ENCODE peak calls at places on chromosomes 1 and 21, in five cellular contexts. X is glutamatergic neuron, Q is lower lobe of right lung, D is RWPE1, Z is astrocyte of the cerebellum. M is an unnamed sample.

GRCh38 chr1:57422271-57423134 is 1.4 kb downstream of the DAB1 start:
- DNase-seq in X (peak; percentile 76), Q (no peak), D (no peak), Z (no peak), M (no peak)

GRCh38 chr1:172671591-172671990 is 12.7 kb downstream of the FASLG start:
- DNase-seq in X (no peak), Q (no peak), D (peak; percentile 21), Z (peak; percentile 8), M (no peak)

GRCh38 chr1:53062731-53063591 is 948 bp downstream of the PODN start:
- DNase-seq in X (peak; percentile 34), Q (peak; percentile 42), D (no peak), Z (no peak), M (no peak)

GRCh38 chr21:44529011-44529421 is 11.0 kb downstream of the KRTAP10-1 start:
- DNase-seq in X (peak; percentile 14), Q (no peak), D (no peak), Z (no peak), M (no peak)

GRCh38 chr1:184276416-184276815 is 110.4 kb upstream of the C1orf21 start:
- DNase-seq in X (no peak), Q (no peak), D (no peak), Z (no peak), M (no peak)

GRCh38 chr21:45546636-45547203 is 4.5 kb upstream of the SLC19A1 start:
- DNase-seq in X (no peak), Q (peak; percentile 18), D (no peak), Z (no peak), M (no peak)

GRCh38 chr1:99170516-99170915 is 93.8 kb upstream of the PLPPR4 start:
- DNase-seq in X (no peak), Q (no peak), D (peak; percentile 54), Z (no peak), M (no peak)

GRCh38 chr1:78500529-78500928 is 9.8 kb downstream of the PTGFR start:
- DNase-seq in X (no peak), Q (no peak), D (no peak), Z (no peak), M (no peak)

GRCh38 chr21:45264919-45265515 is 22.7 kb downstream of the POFUT2 start:
- DNase-seq in X (no peak), Q (no peak), D (no peak), Z (no peak), M (no peak)

GRCh38 chr1:66353207-66353606 is 180.7 kb upstream of the SGIP1 start:
- DNase-seq in X (peak; percentile 10), Q (no peak), D (no peak), Z (no peak), M (no peak)

GRCh38 chr1:44609412-44609767 is 64.9 kb downstream of the TMEM53 start:
- DNase-seq in X (peak; percentile 85), Q (no peak), D (no peak), Z (no peak), M (no peak)

GRCh38 chr21:38623552-38623951 is 125.3 kb upstream of the ERG start:
- DNase-seq in X (no peak), Q (no peak), D (no peak), Z (no peak), M (no peak)

GRCh38 chr1:19960621-19961020 is 18.8 kb downstream of the PLA2G2A start:
- DNase-seq in X (no peak), Q (no peak), D (no peak), Z (no peak), M (no peak)

GRCh38 chr1:47901001-47901575 is 96.1 kb downstream of the TRABD2B start:
- DNase-seq in X (no peak), Q (no peak), D (no peak), Z (no peak), M (no peak)

GRCh38 chr1:94237291-94238226 is at the start of gene ARHGAP29:
- DNase-seq in X (peak; percentile 92), Q (peak; percentile 89), D (peak; percentile 84), Z (no peak), M (peak; percentile 18)

GRCh38 chr1:44318097-44319088 is 36.7 kb downstream of the ERI3 start:
- DNase-seq in X (peak; percentile 68), Q (no peak), D (peak; percentile 75), Z (peak; percentile 8), M (no peak)

GRCh38 chr1:117347907-117348306 is 19.3 kb upstream of the MAN1A2 start:
- DNase-seq in X (no peak), Q (no peak), D (no peak), Z (no peak), M (no peak)

GRCh38 chr1:237112663-237113062 is 70.7 kb downstream of the RYR2 start:
- DNase-seq in X (no peak), Q (no peak), D (no peak), Z (no peak), M (no peak)

GRCh38 chr1:115136706-115137105 is 47.4 kb upstream of the TSPAN2 start:
- DNase-seq in X (no peak), Q (no peak), D (no peak), Z (no peak), M (no peak)

GRCh38 chr1:169148472-169149252 is 42.2 kb downstream of the ATP1B1 start:
- DNase-seq in X (no peak), Q (no peak), D (no peak), Z (no peak), M (no peak)

GRCh38 chr1:247297263-247298123 is 34.2 kb downstream of the ZNF496 start:
- DNase-seq in X (no peak), Q (no peak), D (no peak), Z (no peak), M (no peak)

GRCh38 chr1:13703558-13704485 is 3.8 kb downstream of the PRDM2 start:
- DNase-seq in X (no peak), Q (no peak), D (no peak), Z (no peak), M (no peak)

GRCh38 chr1:112359961-112360767 is 35.9 kb upstream of the CTTNBP2NL start:
- DNase-seq in X (no peak), Q (peak; percentile 62), D (peak; percentile 18), Z (no peak), M (no peak)

GRCh38 chr1:244049142-244049968 is 1.7 kb upstream of the ZBTB18 start:
- DNase-seq in X (peak; percentile 82), Q (peak; percentile 63), D (peak; percentile 63), Z (no peak), M (peak; percentile 32)

GRCh38 chr1:46544561-46545240 is 6.7 kb downstream of the KNCN start:
- DNase-seq in X (no peak), Q (no peak), D (no peak), Z (no peak), M (no peak)

GRCh38 chr1:245051349-245052221 is 103.2 kb upstream of the KIF26B start:
- DNase-seq in X (no peak), Q (peak; percentile 80), D (no peak), Z (no peak), M (no peak)

GRCh38 chr1:155531624-155532023 is 31.0 kb downstream of the ASH1L start:
- DNase-seq in X (no peak), Q (no peak), D (no peak), Z (no peak), M (no peak)

GRCh38 chr1:61341426-61341825 is 259.1 kb downstream of the NFIA start:
- DNase-seq in X (no peak), Q (peak; percentile 69), D (no peak), Z (no peak), M (no peak)

GRCh38 chr1:119873166-119874025 is 22.9 kb downstream of the ADAM30 start:
- DNase-seq in X (no peak), Q (no peak), D (no peak), Z (peak; percentile 91), M (no peak)

GRCh38 chr1:221371671-221372070 is 370.2 kb downstream of the DUSP10 start:
- DNase-seq in X (no peak), Q (no peak), D (no peak), Z (no peak), M (no peak)

GRCh38 chr1:221925947-221926346 is 184.1 kb upstream of the DUSP10 start:
- DNase-seq in X (no peak), Q (no peak), D (no peak), Z (no peak), M (no peak)

GRCh38 chr1:61287014-61287413 is 204.7 kb downstream of the NFIA start:
- DNase-seq in X (no peak), Q (no peak), D (no peak), Z (no peak), M (no peak)

GRCh38 chr1:160639652-160640051 is 7.2 kb downstream of the SLAMF1 start:
- DNase-seq in X (no peak), Q (no peak), D (no peak), Z (no peak), M (no peak)

GRCh38 chr1:169572184-169572583 is 14.1 kb downstream of the F5 start:
- DNase-seq in X (no peak), Q (no peak), D (no peak), Z (no peak), M (no peak)

GRCh38 chr1:11101347-11101746 is 1.7 kb upstream of the EXOSC10 start:
- DNase-seq in X (no peak), Q (no peak), D (no peak), Z (no peak), M (no peak)

GRCh38 chr1:116168277-116169032 is 57.3 kb downstream of the MAB21L3 start:
- DNase-seq in X (peak; percentile 93), Q (peak; percentile 91), D (peak; percentile 35), Z (peak; percentile 8), M (peak; percentile 82)
- TF ChIP-seq CTCF in X (peak; percentile 91), Q (peak; percentile 98), D (peak; percentile 77), Z (peak; percentile 82), M (peak; percentile 94)

GRCh38 chr1:23531695-23532094 is 662 bp upstream of the E2F2 start:
- DNase-seq in X (no peak), Q (no peak), D (no peak), Z (no peak), M (no peak)
- TF ChIP-seq CTCF in X (no peak), Q (no peak), D (no peak), Z (no peak), M (no peak)

GRCh38 chr1:201646623-201647022 is 107.7 kb downstream of the NAV1 start:
- DNase-seq in X (no peak), Q (no peak), D (no peak), Z (no peak), M (no peak)

GRCh38 chr1:201647094-201647493 is 108.2 kb downstream of the NAV1 start:
- DNase-seq in X (no peak), Q (no peak), D (no peak), Z (no peak), M (no peak)

GRCh38 chr1:201644197-201644596 is 105.3 kb downstream of the NAV1 start:
- DNase-seq in X (no peak), Q (no peak), D (no peak), Z (no peak), M (no peak)

GRCh38 chr1:201647722-201648065 is 108.8 kb downstream of the NAV1 start:
- DNase-seq in X (no peak), Q (no peak), D (no peak), Z (no peak), M (no peak)

DNA sequence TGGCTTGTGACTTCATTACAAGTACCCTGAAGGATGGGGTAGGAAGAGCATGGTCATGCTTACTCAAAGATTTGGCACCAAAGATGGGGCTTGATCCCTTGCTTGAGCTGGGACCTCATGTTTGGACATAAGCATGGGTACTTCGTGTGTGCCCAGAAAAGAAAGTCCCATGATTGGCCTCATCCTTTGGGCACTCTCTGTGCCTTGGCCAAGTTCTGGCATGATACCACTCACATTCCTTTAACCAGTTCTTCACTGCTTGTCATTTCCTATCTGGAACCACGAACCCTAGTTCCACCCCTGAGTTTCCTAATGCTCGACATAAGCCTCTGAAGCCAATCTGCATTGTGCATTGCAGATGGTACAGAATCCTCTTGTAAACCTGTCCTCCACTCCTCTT is 107.0 kb downstream of the NAV1 start:
- DNase-seq in X (no peak), Q (no peak), D (no peak), Z (no peak), M (no peak)
- TF ChIP-seq CTCF in X (no peak), Q (no peak), D (no peak), Z (no peak), M (no peak)

GRCh38 chr1:207897188-207897587 is 13.7 kb downstream of the CD34 start:
- DNase-seq in X (no peak), Q (no peak), D (no peak), Z (peak; percentile 12), M (no peak)
- TF ChIP-seq CTCF in X (peak; percentile 31), Q (peak; percentile 16), D (no peak), Z (peak; percentile 33), M (no peak)

M was measured in natural killer cell.